ENCODE peak calls at places on chromosomes 1 and 21, in ten cellular contexts. One of them, this sample, is unnamed.
A peak's percentile ranks its signal among the peaks of the same experiment; 100 is the strongest.

GRCh38 chr1:171817511-171818265 is 23.6 kb upstream of the DNM3 start:
- DNase-seq in hepatocyte: peak; percentile 59
- DNase-seq in ACHN: peak; percentile 75
- DNase-seq in neural crest cell: no peak
- DNase-seq in T-helper 2 cell: no peak
- DNase-seq in GF-D8: no peak
- DNase-seq in T-helper 1 cell: no peak
- DNase-seq in IMR-90: peak; percentile 76
- DNase-seq in HFF-Myc: peak; percentile 50
- DNase-seq in sigmoid colon: no peak
- DNase-seq in this sample: peak; percentile 93

GRCh38 chr1:91730781-91731732 is 154.9 kb downstream of the TGFBR3 start:
- DNase-seq in HFF-Myc: no peak
- DNase-seq in IMR-90: peak; percentile 75
- DNase-seq in hepatocyte: peak; percentile 68
- DNase-seq in T-helper 1 cell: no peak
- DNase-seq in sigmoid colon: peak; percentile 94
- DNase-seq in GF-D8: peak; percentile 4
- DNase-seq in ACHN: peak; percentile 10
- DNase-seq in neural crest cell: no peak
- DNase-seq in T-helper 2 cell: no peak
- DNase-seq in this sample: no peak

GRCh38 chr1:37323486-37324377 is 150.6 kb upstream of the ZC3H12A start:
- DNase-seq in sigmoid colon: no peak
- DNase-seq in T-helper 1 cell: no peak
- DNase-seq in neural crest cell: peak; percentile 31
- DNase-seq in IMR-90: peak; percentile 3
- DNase-seq in GF-D8: no peak
- DNase-seq in ACHN: peak; percentile 25
- DNase-seq in HFF-Myc: no peak
- DNase-seq in hepatocyte: peak; percentile 28
- DNase-seq in T-helper 2 cell: no peak
- DNase-seq in this sample: peak; percentile 70

GRCh38 chr1:173507847-173508209 is 30.7 kb downstream of the PRDX6 start:
- DNase-seq in ACHN: peak; percentile 54
- DNase-seq in GF-D8: no peak
- DNase-seq in T-helper 2 cell: no peak
- DNase-seq in sigmoid colon: no peak
- DNase-seq in hepatocyte: no peak
- DNase-seq in HFF-Myc: no peak
- DNase-seq in neural crest cell: no peak
- DNase-seq in T-helper 1 cell: no peak
- DNase-seq in IMR-90: no peak
- DNase-seq in this sample: no peak

GRCh38 chr1:243264718-243265117 is 8.9 kb downstream of the SDCCAG8 start:
- DNase-seq in IMR-90: peak; percentile 91
- DNase-seq in GF-D8: peak; percentile 98
- DNase-seq in neural crest cell: no peak
- DNase-seq in T-helper 1 cell: no peak
- DNase-seq in T-helper 2 cell: no peak
- DNase-seq in HFF-Myc: peak; percentile 67
- DNase-seq in sigmoid colon: no peak
- DNase-seq in ACHN: no peak
- DNase-seq in hepatocyte: no peak
- DNase-seq in this sample: no peak

GRCh38 chr1:75471245-75471644 is 139.7 kb downstream of the SLC44A5 start:
- DNase-seq in ACHN: no peak
- DNase-seq in IMR-90: no peak
- DNase-seq in neural crest cell: no peak
- DNase-seq in T-helper 1 cell: no peak
- DNase-seq in GF-D8: no peak
- DNase-seq in sigmoid colon: no peak
- DNase-seq in HFF-Myc: no peak
- DNase-seq in T-helper 2 cell: no peak
- DNase-seq in hepatocyte: no peak
- DNase-seq in this sample: no peak

GRCh38 chr1:26697978-26698849 is 2.4 kb downstream of the ARID1A start:
- DNase-seq in sigmoid colon: peak; percentile 71
- DNase-seq in T-helper 1 cell: no peak
- DNase-seq in hepatocyte: peak; percentile 91
- DNase-seq in T-helper 2 cell: no peak
- DNase-seq in HFF-Myc: peak; percentile 85
- DNase-seq in neural crest cell: peak; percentile 8
- DNase-seq in ACHN: peak; percentile 87
- DNase-seq in IMR-90: peak; percentile 99
- DNase-seq in GF-D8: peak; percentile 43
- DNase-seq in this sample: peak; percentile 83

GRCh38 chr1:154419620-154420020 is 14.5 kb downstream of the IL6R start:
- DNase-seq in ACHN: no peak
- DNase-seq in GF-D8: peak; percentile 72
- DNase-seq in IMR-90: peak; percentile 95
- DNase-seq in HFF-Myc: no peak
- DNase-seq in sigmoid colon: peak; percentile 98
- DNase-seq in T-helper 1 cell: no peak
- DNase-seq in T-helper 2 cell: no peak
- DNase-seq in neural crest cell: no peak
- DNase-seq in hepatocyte: peak; percentile 74
- DNase-seq in this sample: no peak

GRCh38 chr1:55706397-55706796 is 491.2 kb upstream of the USP24 start:
- DNase-seq in ACHN: no peak
- DNase-seq in IMR-90: no peak
- DNase-seq in HFF-Myc: no peak
- DNase-seq in T-helper 1 cell: no peak
- DNase-seq in GF-D8: no peak
- DNase-seq in neural crest cell: no peak
- DNase-seq in sigmoid colon: no peak
- DNase-seq in hepatocyte: no peak
- DNase-seq in T-helper 2 cell: no peak
- DNase-seq in this sample: no peak

GRCh38 chr21:41739936-41740335 is 26.9 kb downstream of the RIPK4 start:
- DNase-seq in ACHN: no peak
- DNase-seq in T-helper 1 cell: no peak
- DNase-seq in HFF-Myc: no peak
- DNase-seq in GF-D8: no peak
- DNase-seq in T-helper 2 cell: no peak
- DNase-seq in hepatocyte: no peak
- DNase-seq in sigmoid colon: no peak
- DNase-seq in neural crest cell: no peak
- DNase-seq in IMR-90: no peak
- DNase-seq in this sample: no peak

GRCh38 chr1:8598060-8598724 is 219.2 kb downstream of the RERE start:
- DNase-seq in IMR-90: peak; percentile 78
- DNase-seq in HFF-Myc: no peak
- DNase-seq in hepatocyte: peak; percentile 48
- DNase-seq in T-helper 1 cell: no peak
- DNase-seq in ACHN: peak; percentile 67
- DNase-seq in sigmoid colon: peak; percentile 75
- DNase-seq in T-helper 2 cell: no peak
- DNase-seq in GF-D8: no peak
- DNase-seq in neural crest cell: no peak
- DNase-seq in this sample: peak; percentile 69